ENCODE peak calls at places on chromosomes 3 and 15, in four cellular contexts. O is HCT116, E is A549, U is GM12878. L is an unnamed sample.

GRCh38 chr3:157618075-157618760 is 115.0 kb upstream of the VEPH1 start:
- DNase-seq in O (peak; percentile 61), E (peak; percentile 56), U (peak; percentile 12), L (peak; percentile 71)

GRCh38 chr3:157445897-157446296 is 9.2 kb downstream of the PTX3 start:
- DNase-seq in E (no peak), O (no peak), U (no peak), L (peak; percentile 77)

GRCh38 chr3:52456169-52456799 is 880 bp downstream of the NISCH start:
- DNase-seq in E (no peak), O (no peak), U (no peak), L (peak; percentile 20)

GRCh38 chr3:171649282-171649681 is 161.0 kb downstream of the PLD1 start:
- DNase-seq in E (no peak), U (no peak), O (no peak), L (no peak)

GRCh38 chr15:23670970-23671369 is 16.1 kb downstream of the NDN start:
- DNase-seq in O (no peak), E (no peak), U (no peak), L (no peak)

GRCh38 chr15:47750030-47750739 is 32.9 kb downstream of the SEMA6D start:
- DNase-seq in U (no peak), O (no peak), E (no peak), L (peak; percentile 91)

GRCh38 chr3:33170531-33170930 is 48.1 kb downstream of the SUSD5 start:
- DNase-seq in O (no peak), U (no peak), E (no peak), L (no peak)

GRCh38 chr3:188594137-188594536 is 440.2 kb downstream of the LPP start:
- DNase-seq in U (no peak), O (no peak), E (no peak), L (peak; percentile 95)

GRCh38 chr3:113847243-113847642 is 8.7 kb downstream of the GRAMD1C start:
- DNase-seq in O (no peak), E (no peak), U (no peak), L (no peak)

GRCh38 chr3:153596402-153596801 is 434.4 kb downstream of the RAP2B start:
- DNase-seq in E (no peak), U (no peak), O (no peak), L (no peak)

GRCh38 chr15:36612063-36612788 is 32.8 kb downstream of the CDIN1 start:
- DNase-seq in U (no peak), O (peak; percentile 34), E (peak; percentile 37), L (peak; percentile 97)

GRCh38 chr3:197212290-197212689 is 86.1 kb downstream of the DLG1 start:
- DNase-seq in U (no peak), E (no peak), O (no peak), L (no peak)

GRCh38 chr15:41544650-41545015 is 576 bp upstream of the RPAP1 start:
- DNase-seq in O (no peak), U (no peak), E (no peak), L (no peak)

DNA sequence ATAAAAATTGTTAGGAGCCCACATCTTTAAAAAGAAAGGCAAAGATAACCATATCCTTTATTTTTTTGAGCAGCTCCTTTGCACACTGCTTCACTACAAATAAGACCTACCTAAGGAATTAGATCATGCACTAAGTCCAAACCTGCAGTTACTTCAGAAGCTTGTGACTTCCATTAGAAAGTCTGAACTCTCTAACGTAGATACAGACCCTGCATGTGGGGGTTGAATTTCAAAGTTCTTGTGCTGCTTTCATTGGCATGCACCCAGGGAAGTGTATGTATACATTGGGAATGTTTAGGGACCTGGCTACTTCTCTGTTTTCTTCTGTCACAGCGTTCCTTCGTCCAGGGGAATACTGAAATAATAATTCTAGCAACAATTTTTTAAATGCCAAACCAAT is 185.2 kb upstream of the IL12A start:
- DNase-seq in O (no peak), E (no peak), U (no peak), L (peak; percentile 82)
- TF ChIP-seq RAD21 in O (no peak), E (no peak), U (no peak), L (no peak)

DNA sequence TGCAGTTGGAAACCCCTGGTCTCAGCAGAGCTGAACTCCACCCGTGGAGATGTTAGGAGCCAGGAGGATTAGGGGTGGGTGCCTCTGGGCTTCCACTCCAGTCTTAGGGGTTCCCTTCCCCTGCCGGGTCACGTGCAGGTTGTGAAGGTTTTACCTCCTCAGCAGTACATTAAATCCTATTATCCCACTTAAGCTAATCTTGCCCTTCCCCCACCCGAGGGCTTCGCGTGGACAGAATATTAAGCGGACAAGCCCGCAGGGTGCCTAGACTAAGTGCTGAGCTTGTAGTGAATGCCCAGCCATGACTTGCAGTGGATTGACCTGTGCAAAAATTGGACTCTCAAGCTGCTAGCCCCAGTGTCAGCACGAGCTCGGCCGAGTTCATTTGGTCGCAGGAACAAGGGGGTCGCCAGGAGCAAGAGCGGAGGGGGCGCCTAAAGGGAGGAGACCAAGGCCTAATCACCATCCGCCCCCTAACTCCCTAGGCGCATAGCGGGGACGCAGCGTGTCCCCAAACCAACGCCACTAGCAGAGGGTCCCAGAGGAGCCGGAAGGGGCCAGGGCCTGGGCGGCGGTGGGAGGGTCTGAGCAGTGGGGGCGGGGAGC is 493 bp upstream of the SEMA4B start:
- DNase-seq in U (no peak), E (no peak), O (no peak), L (no peak)
- TF ChIP-seq RAD21 in U (no peak), E (no peak), O (no peak), L (no peak)

DNA sequence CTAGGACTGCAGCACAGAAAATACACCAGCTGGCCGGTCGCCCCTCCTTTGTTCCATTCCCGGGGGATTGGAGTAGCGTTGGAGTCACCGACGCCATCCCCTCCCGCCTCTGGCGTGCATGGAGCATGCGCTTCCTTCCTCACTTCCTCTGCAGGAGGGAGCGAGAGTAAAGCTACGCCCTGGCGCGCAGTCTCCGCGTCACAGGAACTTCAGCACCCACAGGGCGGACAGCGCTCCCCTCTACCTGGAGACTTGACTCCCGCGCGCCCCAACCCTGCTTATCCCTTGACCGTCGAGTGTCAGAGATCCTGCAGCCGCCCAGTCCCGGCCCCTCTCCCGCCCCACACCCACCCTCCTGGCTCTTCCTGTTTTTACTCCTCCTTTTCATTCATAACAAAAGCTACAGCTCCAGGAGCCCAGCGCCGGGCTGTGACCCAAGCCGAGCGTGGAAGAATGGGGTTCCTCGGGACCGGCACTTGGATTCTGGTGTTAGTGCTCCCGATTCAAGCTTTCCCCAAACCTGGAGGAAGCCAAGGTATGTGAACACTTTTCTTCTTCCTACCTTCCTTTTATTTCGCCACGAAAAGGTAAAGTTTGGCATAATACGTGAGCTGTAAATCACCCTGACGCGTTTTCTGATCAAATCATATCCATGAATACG is at the start of gene SCG3:
- DNase-seq in E (peak; percentile 74), O (peak; percentile 10), U (no peak), L (peak; percentile 65)
- TF ChIP-seq RAD21 in E (no peak), O (no peak), U (no peak), L (no peak)

DNA sequence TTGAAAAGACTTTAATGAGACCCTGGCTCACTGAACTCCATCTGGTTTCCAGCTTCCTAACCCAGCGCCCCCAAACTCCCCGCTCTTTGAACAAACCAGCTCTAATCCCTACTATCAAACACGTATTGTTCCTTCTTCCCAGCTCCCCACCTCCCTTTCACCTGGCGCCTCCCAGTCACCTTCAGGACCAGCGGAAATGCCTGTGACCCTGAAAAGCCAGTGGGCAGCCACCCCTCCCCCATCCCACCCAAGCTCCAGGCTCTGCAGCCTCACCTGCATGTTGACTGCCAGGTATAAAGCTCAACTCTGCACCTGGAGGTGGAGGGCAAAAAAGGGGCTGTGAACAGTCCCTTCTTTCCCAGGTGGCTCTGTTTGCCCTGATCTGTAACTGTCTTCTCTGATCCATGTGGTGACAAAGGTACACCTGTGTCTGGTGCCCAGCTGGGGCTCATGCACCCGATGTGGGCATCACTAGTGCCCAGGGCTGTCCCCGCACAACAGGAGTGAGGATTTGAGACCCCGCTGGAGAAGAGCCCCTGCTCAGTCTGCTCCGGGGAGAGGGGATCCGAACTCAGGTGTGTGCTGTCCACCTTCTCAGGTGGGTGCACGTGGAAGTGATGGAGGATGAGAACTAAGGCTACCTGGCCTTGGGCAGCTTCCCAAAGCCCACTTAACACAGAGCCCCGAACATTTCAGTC is 129.0 kb downstream of the NSMCE3 start:
- DNase-seq in O (no peak), U (no peak), E (no peak), L (no peak)
- TF ChIP-seq RAD21 in O (no peak), U (no peak), E (no peak), L (no peak)

DNA sequence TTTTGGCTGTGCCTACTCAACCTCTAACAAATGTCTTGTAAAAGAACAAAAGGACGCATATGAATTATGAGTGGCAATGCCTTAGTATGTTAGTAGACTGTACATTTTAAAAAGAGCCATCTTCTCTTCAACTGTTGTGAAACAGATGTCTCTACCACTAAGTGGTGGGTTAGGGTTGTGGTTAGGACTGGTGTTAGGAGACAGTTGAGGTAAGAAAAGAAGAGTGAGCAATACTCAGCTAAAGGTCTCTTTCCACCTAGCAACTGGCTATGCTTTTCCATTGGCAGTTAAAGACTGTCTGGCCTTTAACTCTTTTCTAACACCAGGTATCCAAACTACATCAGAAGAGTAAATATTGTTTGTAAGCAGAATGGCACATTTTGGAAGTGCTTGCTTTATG is 221.7 kb upstream of the TBC1D5 start:
- DNase-seq in U (no peak), E (no peak), O (no peak), L (no peak)
- TF ChIP-seq RAD21 in U (no peak), E (no peak), O (no peak), L (no peak)

GRCh38 chr3:9211155-9211950 is 38.1 kb downstream of the SRGAP3 start:
- DNase-seq in O (no peak), E (no peak), U (no peak), L (peak; percentile 31)
- TF ChIP-seq RAD21 in O (no peak), E (no peak), U (no peak), L (no peak)

DNA sequence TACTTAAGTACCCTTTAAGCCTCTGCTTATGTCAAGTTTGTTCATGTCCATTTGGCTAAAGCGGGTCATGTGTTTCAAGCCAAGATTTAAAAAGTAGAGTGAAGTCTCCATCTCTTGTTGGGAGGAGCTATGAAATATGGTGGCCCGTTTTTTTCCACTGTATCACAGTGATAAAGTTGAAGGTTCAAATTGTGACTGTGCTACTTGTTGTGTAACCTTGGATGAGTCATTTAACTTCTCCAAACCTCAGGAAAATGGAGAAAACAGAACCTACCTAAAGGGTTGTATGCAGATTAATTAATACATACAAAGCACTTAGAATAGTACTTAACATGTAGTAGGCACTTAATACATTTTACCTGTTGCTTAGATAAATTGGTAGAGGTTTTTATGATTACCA is 43.4 kb downstream of the SNAPC5 start:
- DNase-seq in O (no peak), U (no peak), E (no peak), L (peak; percentile 32)
- TF ChIP-seq RAD21 in O (no peak), U (no peak), E (no peak), L (no peak)

L was measured in IMR-90.